ENCODE peak calls at places on chromosomes 7 and 10, in six cellular contexts. M is transverse colon, B is pancreas, Q is PC-9, C is upper lobe of left lung, G is psoas muscle. F is an unnamed sample.

GRCh38 chr10:50260791-50261281 is 9.5 kb upstream of the ASAH2 start:
- DNase-seq in Q (no peak), M (no peak), B (no peak), C (no peak), G (no peak), F (no peak)

GRCh38 chr7:148672041-148672440 is 26.7 kb upstream of the CUL1 start:
- DNase-seq in C (no peak), B (no peak), M (no peak), Q (no peak), G (no peak), F (no peak)

GRCh38 chr10:119341236-119342016 is 134.1 kb downstream of the GRK5 start:
- DNase-seq in M (no peak), G (peak; percentile 40), B (no peak), Q (no peak), C (no peak), F (no peak)

GRCh38 chr7:28539289-28539981 is 127.1 kb downstream of the CREB5 start:
- DNase-seq in G (no peak), C (no peak), Q (no peak), B (no peak), M (no peak), F (no peak)

GRCh38 chr10:42924484-42924883 is 141.9 kb downstream of the BMS1 start:
- DNase-seq in M (no peak), G (no peak), B (no peak), Q (no peak), C (no peak), F (no peak)

GRCh38 chr10:72275351-72276012 is 1.8 kb downstream of the DDIT4 start:
- DNase-seq in B (no peak), Q (no peak), M (peak; percentile 46), G (peak; percentile 74), C (no peak), F (no peak)

GRCh38 chr7:155961241-155962190 is 149.3 kb upstream of the SHH start:
- DNase-seq in Q (peak; percentile 67), C (peak; percentile 45), M (no peak), B (no peak), G (no peak), F (no peak)

GRCh38 chr10:79904671-79905321 is 44.1 kb downstream of the SFTPD start:
- DNase-seq in B (peak; percentile 91), M (peak; percentile 62), C (peak; percentile 72), Q (peak; percentile 71), G (peak; percentile 85), F (peak; percentile 86)

GRCh38 chr10:63605568-63605967 is 84.4 kb downstream of the REEP3 start:
- DNase-seq in B (no peak), G (no peak), C (no peak), Q (no peak), M (no peak), F (no peak)

GRCh38 chr7:131095346-131095745 is 232.3 kb upstream of the MKLN1 start:
- DNase-seq in C (no peak), Q (no peak), G (no peak), M (no peak), B (no peak), F (no peak)

GRCh38 chr10:50622497-50623298 is 1.1 kb downstream of the SGMS1 start:
- DNase-seq in B (peak; percentile 78), Q (peak; percentile 27), M (peak; percentile 53), C (peak; percentile 40), G (peak; percentile 64), F (peak; percentile 61)

GRCh38 chr7:29485376-29486190 is 78.1 kb upstream of the PRR15 start:
- DNase-seq in G (no peak), B (no peak), Q (no peak), M (no peak), C (no peak), F (no peak)

GRCh38 chr10:104043185-104043830 is 42.4 kb downstream of the COL17A1 start:
- DNase-seq in G (no peak), C (no peak), M (no peak), B (no peak), Q (no peak), F (no peak)

GRCh38 chr10:9634466-9634865 is 1383.2 kb upstream of the CELF2 start:
- DNase-seq in Q (no peak), B (no peak), C (no peak), M (no peak), G (no peak), F (no peak)

GRCh38 chr7:29343379-29343778 is 148.8 kb downstream of the CHN2 start:
- DNase-seq in Q (no peak), G (no peak), C (no peak), M (no peak), B (no peak), F (no peak)

GRCh38 chr7:48253020-48253419 is 81.8 kb downstream of the ABCA13 start:
- DNase-seq in M (no peak), G (no peak), B (no peak), Q (no peak), C (no peak), F (no peak)

GRCh38 chr7:121459148-121459547 is 63.0 kb upstream of the FAM3C start:
- DNase-seq in B (no peak), G (no peak), Q (no peak), C (no peak), M (no peak), F (no peak)

GRCh38 chr7:155662343-155663043 is 18.0 kb downstream of the RBM33 start:
- DNase-seq in M (no peak), B (no peak), Q (no peak), G (no peak), C (no peak), F (no peak)

GRCh38 chr10:111344804-111345203 is 268.0 kb downstream of the ADRA2A start:
- DNase-seq in Q (no peak), B (no peak), M (no peak), C (no peak), G (no peak), F (no peak)

GRCh38 chr7:30927040-30927439 is 15.4 kb downstream of the AQP1 start:
- DNase-seq in Q (no peak), C (peak; percentile 11), G (no peak), M (peak; percentile 5), B (peak; percentile 33), F (no peak)

GRCh38 chr10:5442990-5443370 is 30.6 kb downstream of the NET1 start:
- DNase-seq in B (no peak), C (no peak), G (no peak), Q (no peak), M (no peak), F (no peak)

GRCh38 chr10:77069020-77069419 is 568.6 kb downstream of the KCNMA1 start:
- DNase-seq in B (no peak), G (no peak), M (no peak), Q (no peak), C (no peak), F (no peak)

GRCh38 chr7:20033621-20034200 is 183.5 kb downstream of the MACC1 start:
- DNase-seq in G (no peak), B (no peak), M (no peak), C (no peak), Q (no peak), F (no peak)

GRCh38 chr10:131818510-131819234 is 82.1 kb upstream of the PPP2R2D start:
- DNase-seq in Q (no peak), M (no peak), G (peak; percentile 24), B (no peak), C (no peak), F (peak; percentile 33)
- H3K9me3 ChIP-seq in Q (no peaks in the 10 kb centered on the region), M (no peaks in the 10 kb centered on the region), G (no peaks in the 10 kb centered on the region), B (no peaks in the 10 kb centered on the region), C (no peaks in the 10 kb centered on the region), F (no peaks in the 10 kb centered on the region)

DNA sequence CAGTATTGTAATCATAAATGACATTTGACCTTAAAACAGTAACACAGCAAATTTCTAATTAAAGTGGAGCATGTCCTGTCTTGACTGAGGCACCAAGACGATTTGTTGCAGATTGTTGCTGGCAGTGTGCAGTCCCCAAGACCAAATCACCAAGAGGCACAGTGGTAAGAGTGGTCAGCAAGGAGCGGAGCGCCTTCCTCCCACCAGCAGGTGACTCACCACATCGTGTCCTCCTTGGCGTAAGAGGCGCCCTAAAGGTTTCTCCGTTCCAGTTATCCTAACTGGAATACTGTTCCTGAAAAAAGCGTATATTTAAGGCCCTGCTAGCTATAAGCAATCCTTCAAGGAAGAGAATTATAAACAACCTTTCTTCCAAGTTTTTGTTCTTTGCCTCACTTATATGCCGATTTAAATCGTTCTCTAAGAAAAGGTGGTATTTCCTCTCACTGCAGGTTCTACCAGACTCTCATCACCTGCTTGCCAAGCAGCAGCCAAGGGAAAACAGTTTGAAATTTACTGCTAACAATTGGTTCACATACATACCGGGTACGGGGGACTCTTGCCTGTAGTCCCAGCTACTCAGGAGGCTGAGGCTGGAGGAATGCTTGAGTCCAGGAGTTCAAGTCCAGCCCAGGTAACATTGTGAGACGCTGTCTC is 10.7 kb upstream of the REPIN1 start:
- DNase-seq in B (no peak), G (no peak), C (no peak), Q (no peak), M (no peak), F (no peak)
- TF ChIP-seq CTCF in B (no peak), G (no peak), C (no peak), Q (no peak), M (no peak), F (no peak)

GRCh38 chr10:31320179-31320597 is 1.2 kb downstream of the ZEB1 start:
- DNase-seq in G (peak; percentile 70), Q (peak; percentile 14), B (peak; percentile 75), M (peak; percentile 42), C (peak; percentile 24), F (peak; percentile 65)

GRCh38 chr10:31319602-31320178 is 674 bp downstream of the ZEB1 start:
- DNase-seq in M (no peak), G (no peak), Q (no peak), C (no peak), B (no peak), F (peak; percentile 37)

GRCh38 chr10:31320598-31321211 is 1.7 kb downstream of the ZEB1 start:
- DNase-seq in C (peak; percentile 48), G (peak; percentile 71), Q (peak; percentile 2), M (peak; percentile 24), B (peak; percentile 35), F (peak; percentile 59)

GRCh38 chr10:31322647-31323046 is 3.6 kb downstream of the ZEB1 start:
- DNase-seq in M (no peak), C (no peak), G (no peak), Q (no peak), B (no peak), F (no peak)

DNA sequence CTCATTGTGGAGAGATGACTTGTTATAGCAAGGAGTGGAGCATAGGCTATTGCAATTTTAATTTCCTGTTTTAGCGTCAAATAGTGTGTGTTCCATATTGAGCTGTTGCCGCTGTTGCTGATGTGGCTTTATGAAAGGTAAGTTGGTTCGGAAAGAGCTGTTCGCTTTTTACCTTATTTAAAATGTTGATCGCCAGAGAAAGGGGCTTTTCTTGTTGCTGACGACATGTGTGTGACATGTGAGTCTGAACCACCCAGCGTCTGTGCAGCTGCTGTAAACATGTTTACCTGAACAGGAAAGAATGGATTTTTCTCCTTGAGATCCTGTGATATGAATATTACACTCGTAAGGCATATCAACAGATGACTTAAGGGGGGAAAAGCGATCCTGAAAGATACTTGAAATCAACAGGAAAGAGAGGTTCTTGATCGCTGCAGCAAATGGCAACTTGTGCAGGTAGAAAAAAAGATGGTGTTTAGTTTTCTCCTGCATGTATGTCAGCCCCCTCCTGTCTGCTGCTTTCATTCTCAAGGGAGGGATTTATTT is 2.5 kb downstream of the ZEB1 start:
- DNase-seq in C (no peak), M (peak; percentile 7), Q (no peak), G (no peak), B (no peak), F (no peak)
- H3K4me1 ChIP-seq in C (peaks cover 14% of the 10 kb centered on the region), M (peaks cover 15% of the 10 kb centered on the region), Q (no peaks in the 10 kb centered on the region), G (peaks cover 49% of the 10 kb centered on the region), B (peaks cover 5% of the 10 kb centered on the region), F (peaks cover 36% of the 10 kb centered on the region)

DNA sequence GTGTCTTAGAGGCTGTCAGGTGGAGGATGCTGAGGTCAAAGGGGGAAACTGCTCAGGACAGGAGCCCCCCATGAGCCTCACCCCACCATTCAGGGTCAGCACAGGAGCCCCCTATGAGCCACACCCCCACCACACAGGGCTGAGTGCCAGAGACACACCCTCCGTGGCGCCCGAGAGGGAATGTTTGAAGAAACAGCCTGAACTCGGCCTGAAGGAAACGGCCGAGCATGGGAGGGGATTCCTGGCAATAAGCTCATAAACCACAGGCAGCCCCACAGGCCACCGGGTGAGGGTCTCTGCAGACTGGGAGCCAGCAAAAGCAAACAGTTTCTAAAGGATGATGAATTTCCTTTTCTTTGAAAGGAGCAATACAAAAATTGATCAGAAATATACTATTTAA is 510.2 kb downstream of the PTPRN2 start:
- DNase-seq in Q (no peak), M (no peak), C (no peak), B (peak; percentile 19), G (no peak), F (no peak)
- H3K9me3 ChIP-seq in Q (no peaks in the 10 kb centered on the region), M (no peaks in the 10 kb centered on the region), C (no peaks in the 10 kb centered on the region), B (no peaks in the 10 kb centered on the region), G (no peaks in the 10 kb centered on the region), F (no peaks in the 10 kb centered on the region)

F was measured in heart left ventricle.